ENCODE peak calls at places on chromosome 14, in six cellular contexts. I is HepG2, M is SK-N-SH, D is transverse colon, R is upper lobe of left lung, U is K562. X is an unnamed sample.

GRCh38 chr14:63890553-63890952 is 37.7 kb downstream of the SYNE2 start:
- DNase-seq in I (no peak), M (no peak), D (no peak), R (no peak), U (no peak), X (no peak)

GRCh38 chr14:88013750-88014349 is 8.9 kb downstream of the GPR65 start:
- DNase-seq in I (peak; percentile 66), M (peak; percentile 53), D (peak; percentile 63), R (no peak), U (peak; percentile 73), X (no peak)

GRCh38 chr14:49303952-49304516 is 282.1 kb downstream of the RPS29 start:
- DNase-seq in I (no peak), M (no peak), D (no peak), R (no peak), U (peak; percentile 2), X (no peak)

GRCh38 chr14:74596747-74597456 is 15.1 kb downstream of the LTBP2 start:
- DNase-seq in I (no peak), M (no peak), D (no peak), R (no peak), U (no peak), X (no peak)

GRCh38 chr14:49954171-49954631 is 61.3 kb downstream of the ARF6 start:
- DNase-seq in I (no peak), M (no peak), D (no peak), R (no peak), U (no peak), X (no peak)

GRCh38 chr14:73491256-73491976 is 683 bp downstream of the RIOX1 start:
- DNase-seq in I (peak; percentile 54), M (peak; percentile 85), D (peak; percentile 79), R (peak; percentile 93), U (peak; percentile 68), X (no peak)

GRCh38 chr14:96189288-96189711 is 15.3 kb upstream of the BDKRB2 start:
- DNase-seq in I (no peak), M (no peak), D (no peak), R (peak; percentile 46), U (no peak), X (no peak)

GRCh38 chr14:89451229-89451628 is 34.2 kb upstream of the FOXN3 start:
- DNase-seq in I (no peak), M (no peak), D (no peak), R (no peak), U (no peak), X (no peak)

GRCh38 chr14:33691907-33692306 is 259.0 kb downstream of the EGLN3 start:
- DNase-seq in I (no peak), M (no peak), D (no peak), R (no peak), U (no peak), X (no peak)

GRCh38 chr14:69658664-69659261 is 47.4 kb downstream of the SUSD6 start:
- DNase-seq in I (peak; percentile 64), M (no peak), D (no peak), R (no peak), U (peak; percentile 75), X (no peak)

GRCh38 chr14:96264850-96265249 is 8.8 kb downstream of the BDKRB1 start:
- DNase-seq in I (no peak), M (no peak), D (no peak), R (no peak), U (peak; percentile 7), X (no peak)

GRCh38 chr14:99781091-99781490 is 12.1 kb upstream of the EML1 start:
- DNase-seq in I (no peak), M (no peak), D (no peak), R (no peak), U (no peak), X (no peak)

GRCh38 chr14:38469156-38469555 is 213.3 kb upstream of the CLEC14A start:
- DNase-seq in I (no peak), M (no peak), D (no peak), R (no peak), U (no peak), X (no peak)

GRCh38 chr14:92613008-92613658 is 99.6 kb downstream of the RIN3 start:
- DNase-seq in I (peak; percentile 20), M (peak; percentile 59), D (peak; percentile 50), R (no peak), U (peak; percentile 24), X (no peak)

GRCh38 chr14:90536092-90536491 is 139.3 kb downstream of the CALM1 start:
- DNase-seq in I (no peak), M (no peak), D (no peak), R (peak; percentile 76), U (no peak), X (no peak)

GRCh38 chr14:68734231-68734732 is 58.6 kb downstream of the ZFP36L1 start:
- DNase-seq in I (no peak), M (no peak), D (no peak), R (no peak), U (no peak), X (no peak)

GRCh38 chr14:33516898-33517436 is 433.9 kb downstream of the EGLN3 start:
- DNase-seq in I (no peak), M (no peak), D (no peak), R (no peak), U (no peak), X (no peak)

GRCh38 chr14:38838049-38838978 is 264.7 kb downstream of the SEC23A start:
- DNase-seq in I (no peak), M (no peak), D (peak; percentile 52), R (peak; percentile 42), U (no peak), X (no peak)

GRCh38 chr14:90839889-90840266 is 23.6 kb upstream of the TTC7B start:
- DNase-seq in I (no peak), M (no peak), D (no peak), R (no peak), U (no peak), X (peak; percentile 55)

GRCh38 chr14:24694680-24695079 is 60.7 kb upstream of the GZMB start:
- DNase-seq in I (no peak), M (no peak), D (no peak), R (no peak), U (no peak), X (no peak)

GRCh38 chr14:98957211-98958047 is 314.6 kb downstream of the BCL11B start:
- DNase-seq in I (no peak), M (no peak), D (peak; percentile 51), R (no peak), U (no peak), X (peak; percentile 91)

GRCh38 chr14:78310263-78310662 is 140.1 kb downstream of the NRXN3 start:
- DNase-seq in I (no peak), M (no peak), D (no peak), R (no peak), U (no peak), X (no peak)

GRCh38 chr14:60349663-60350365 is 100.8 kb downstream of the PPM1A start:
- DNase-seq in I (peak; percentile 21), M (peak; percentile 45), D (peak; percentile 16), R (no peak), U (peak; percentile 61), X (no peak)

GRCh38 chr14:88551936-88552565 is 2.8 kb downstream of the PTPN21 start:
- DNase-seq in I (no peak), M (peak; percentile 57), D (no peak), R (peak; percentile 61), U (no peak), X (no peak)

GRCh38 chr14:29274890-29275651 is 508.5 kb downstream of the FOXG1 start:
- DNase-seq in I (no peak), M (no peak), D (no peak), R (no peak), U (no peak), X (no peak)

GRCh38 chr14:101006008-101006407 is 102.5 kb upstream of the RTL1 start:
- DNase-seq in I (no peak), M (no peak), D (no peak), R (peak; percentile 41), U (no peak), X (no peak)

GRCh38 chr14:75088566-75089373 is 19.3 kb downstream of the ZC2HC1C start:
- DNase-seq in I (peak; percentile 62), M (peak; percentile 66), D (peak; percentile 35), R (no peak), U (peak; percentile 63), X (no peak)

DNA sequence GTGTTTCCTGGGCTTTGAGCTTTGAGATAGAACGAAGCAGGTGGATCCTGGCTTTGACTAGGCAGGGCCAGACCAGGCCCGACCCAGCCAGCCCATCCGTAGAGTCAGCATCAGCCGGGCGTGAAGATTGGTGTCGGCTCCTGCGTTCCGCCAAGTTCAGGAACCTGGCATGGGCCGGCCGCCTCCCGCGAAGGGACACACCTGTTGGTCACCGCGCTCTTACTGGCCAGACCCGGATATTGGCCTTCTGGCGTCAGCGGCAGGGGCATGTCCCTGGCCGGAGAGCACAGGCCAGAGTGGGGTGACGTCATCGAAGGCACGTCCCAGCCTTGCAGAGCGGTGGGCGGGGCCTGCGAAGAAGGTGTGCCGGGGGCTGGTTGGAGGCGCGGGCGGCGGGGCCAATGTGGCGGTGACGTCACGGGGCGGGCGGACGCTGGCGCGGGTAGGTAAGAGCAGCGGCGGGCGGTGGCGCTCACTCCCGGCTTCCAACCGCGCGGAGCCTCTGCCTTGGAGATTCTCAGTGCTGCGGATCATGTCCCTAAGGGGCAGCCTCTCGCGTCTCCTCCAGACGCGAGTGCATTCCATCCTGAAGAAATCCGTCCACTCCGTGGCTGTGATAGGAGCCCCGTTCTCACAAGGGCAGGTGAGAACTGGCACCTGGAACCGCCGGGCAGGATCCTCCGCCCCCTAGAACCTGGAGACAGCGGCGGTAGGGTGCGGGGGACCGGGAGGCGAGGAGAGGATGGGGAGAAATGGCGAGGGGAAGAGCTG is at the start of gene ARG2:
- DNase-seq in I (peak; percentile 95), M (peak; percentile 97), D (peak; percentile 100), R (peak; percentile 99), U (peak; percentile 96), X (peak; percentile 99)
- TF ChIP-seq EP300 in I (no peak), M (no peak), D (no peak), R (peak; percentile 68), U (no peak), X (peak; percentile 20)

DNA sequence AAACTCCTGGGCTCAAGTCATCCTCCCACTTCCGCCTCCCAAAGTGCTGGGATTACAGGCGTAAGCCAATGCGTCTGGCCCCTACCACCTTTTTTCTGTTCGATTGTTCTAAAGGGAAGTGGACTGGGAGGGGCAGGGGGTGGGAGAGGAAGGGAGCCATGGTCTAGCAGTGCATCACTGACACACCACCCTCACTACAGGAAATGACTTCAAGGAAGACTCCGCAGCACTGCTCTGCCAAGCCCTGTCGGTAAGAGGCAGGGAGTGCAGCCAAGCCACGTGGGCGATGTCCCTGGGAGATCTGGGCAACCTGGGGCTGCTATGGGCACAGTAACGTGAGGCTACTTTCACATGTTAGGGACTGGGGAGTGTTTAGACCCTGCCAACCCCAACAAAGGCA is 18.0 kb downstream of the LRRC74A start:
- DNase-seq in I (no peak), M (no peak), D (peak; percentile 31), R (no peak), U (peak; percentile 23), X (no peak)
- TF ChIP-seq POLR2AphosphoS5 in I (no peak), M (no peak), D (no peak), R (peak; percentile 89), U (no peak), X (peak; percentile 73)

DNA sequence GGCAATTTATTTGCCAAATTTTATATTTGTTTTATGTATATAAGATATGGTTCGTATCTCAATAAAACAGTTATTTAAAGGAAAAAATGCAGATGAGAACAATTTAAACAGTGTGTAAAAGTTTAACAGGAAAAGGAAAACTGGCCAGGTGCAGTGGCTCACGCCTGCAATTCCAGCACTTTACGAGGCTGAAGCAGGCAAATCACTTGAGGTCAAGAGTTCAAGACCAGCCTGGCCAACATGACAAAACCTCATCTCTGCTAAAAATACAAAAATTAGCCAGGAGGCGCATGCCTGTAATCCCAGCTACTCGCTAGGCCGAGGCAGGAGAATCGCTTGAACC is 22.3 kb downstream of the G2E3 start:
- DNase-seq in I (no peak), M (no peak), D (no peak), R (no peak), U (no peak), X (no peak)
- H3K36me3 ChIP-seq in I (peaks cover 26% of the 10 kb centered on the region), M (peaks cover 7% of the 10 kb centered on the region), D (no peaks in the 10 kb centered on the region), R (no peaks in the 10 kb centered on the region), U (peaks cover 18% of the 10 kb centered on the region), X (no peaks in the 10 kb centered on the region)

GRCh38 chr14:26605602-26606001 is 7.8 kb upstream of the NOVA1 start:
- DNase-seq in I (no peak), M (no peak), D (no peak), R (no peak), U (no peak), X (no peak)
- TF ChIP-seq EP300 in I (no peak), M (no peak), D (no peak), R (no peak), U (no peak), X (no peak)